ENCODE peak calls at places on chromosomes 6 and 20, in ten cellular contexts. One of them, this sample, is unnamed.

GRCh38 chr6:51182884-51183283 is 364.2 kb downstream of the TFAP2B start:
- DNase-seq in H1: no peak
- DNase-seq in GM12892: no peak
- DNase-seq in body of pancreas: no peak
- DNase-seq in A549: no peak
- DNase-seq in gastrocnemius medialis: no peak
- DNase-seq in adrenal gland: no peak
- DNase-seq in GM12891: no peak
- DNase-seq in uterus: no peak
- DNase-seq in heart left ventricle: no peak
- DNase-seq in this sample: no peak

GRCh38 chr6:137920331-137920730 is 53.3 kb downstream of the TNFAIP3 start:
- DNase-seq in H1: no peak
- DNase-seq in GM12892: no peak
- DNase-seq in body of pancreas: no peak
- DNase-seq in A549: no peak
- DNase-seq in gastrocnemius medialis: no peak
- DNase-seq in adrenal gland: no peak
- DNase-seq in GM12891: no peak
- DNase-seq in uterus: no peak
- DNase-seq in heart left ventricle: no peak
- DNase-seq in this sample: no peak

GRCh38 chr20:34403063-34403827 is 40.2 kb downstream of the ITCH start:
- DNase-seq in H1: no peak
- DNase-seq in GM12892: no peak
- DNase-seq in body of pancreas: no peak
- DNase-seq in A549: no peak
- DNase-seq in gastrocnemius medialis: no peak
- DNase-seq in adrenal gland: no peak
- DNase-seq in GM12891: no peak
- DNase-seq in uterus: no peak
- DNase-seq in heart left ventricle: no peak
- DNase-seq in this sample: no peak

GRCh38 chr6:158907931-158908330 is 88.8 kb upstream of the EZR start:
- DNase-seq in H1: no peak
- DNase-seq in GM12892: no peak
- DNase-seq in body of pancreas: no peak
- DNase-seq in A549: no peak
- DNase-seq in gastrocnemius medialis: no peak
- DNase-seq in adrenal gland: no peak
- DNase-seq in GM12891: no peak
- DNase-seq in uterus: no peak
- DNase-seq in heart left ventricle: no peak
- DNase-seq in this sample: peak; percentile 36

GRCh38 chr6:22250486-22250885 is 46.4 kb downstream of the PRL start:
- DNase-seq in H1: peak; percentile 56
- DNase-seq in GM12892: no peak
- DNase-seq in body of pancreas: no peak
- DNase-seq in A549: no peak
- DNase-seq in gastrocnemius medialis: no peak
- DNase-seq in adrenal gland: no peak
- DNase-seq in GM12891: no peak
- DNase-seq in uterus: no peak
- DNase-seq in heart left ventricle: no peak
- DNase-seq in this sample: no peak

GRCh38 chr20:10337291-10337690 is 96.7 kb downstream of the MKKS start:
- DNase-seq in H1: no peak
- DNase-seq in GM12892: no peak
- DNase-seq in body of pancreas: no peak
- DNase-seq in A549: no peak
- DNase-seq in gastrocnemius medialis: no peak
- DNase-seq in adrenal gland: no peak
- DNase-seq in GM12891: no peak
- DNase-seq in uterus: no peak
- DNase-seq in heart left ventricle: no peak
- DNase-seq in this sample: no peak

GRCh38 chr20:46145646-46146045 is 27.5 kb downstream of the CD40 start:
- DNase-seq in H1: no peak
- DNase-seq in GM12892: no peak
- DNase-seq in body of pancreas: no peak
- DNase-seq in A549: no peak
- DNase-seq in gastrocnemius medialis: no peak
- DNase-seq in adrenal gland: no peak
- DNase-seq in GM12891: no peak
- DNase-seq in uterus: no peak
- DNase-seq in heart left ventricle: no peak
- DNase-seq in this sample: no peak

GRCh38 chr20:63130654-63131577 is 85.0 kb downstream of the YTHDF1 start:
- DNase-seq in H1: no peak
- DNase-seq in GM12892: no peak
- DNase-seq in body of pancreas: peak; percentile 6
- DNase-seq in A549: no peak
- DNase-seq in gastrocnemius medialis: no peak
- DNase-seq in adrenal gland: no peak
- DNase-seq in GM12891: no peak
- DNase-seq in uterus: no peak
- DNase-seq in heart left ventricle: peak; percentile 9
- DNase-seq in this sample: no peak

GRCh38 chr6:100880149-100880900 is 804 bp downstream of the ASCC3 start:
- DNase-seq in H1: no peak
- DNase-seq in GM12892: no peak
- DNase-seq in body of pancreas: no peak
- DNase-seq in A549: no peak
- DNase-seq in gastrocnemius medialis: no peak
- DNase-seq in adrenal gland: no peak
- DNase-seq in GM12891: no peak
- DNase-seq in uterus: no peak
- DNase-seq in heart left ventricle: no peak
- DNase-seq in this sample: peak; percentile 54

GRCh38 chr6:16700202-16700997 is 60.9 kb downstream of the ATXN1 start:
- DNase-seq in H1: no peak
- DNase-seq in GM12892: no peak
- DNase-seq in body of pancreas: no peak
- DNase-seq in A549: no peak
- DNase-seq in gastrocnemius medialis: no peak
- DNase-seq in adrenal gland: no peak
- DNase-seq in GM12891: no peak
- DNase-seq in uterus: no peak
- DNase-seq in heart left ventricle: no peak
- DNase-seq in this sample: no peak

GRCh38 chr6:132167966-132168365 is 216.8 kb upstream of the CCN2 start:
- DNase-seq in H1: no peak
- DNase-seq in GM12892: no peak
- DNase-seq in body of pancreas: no peak
- DNase-seq in A549: no peak
- DNase-seq in gastrocnemius medialis: no peak
- DNase-seq in adrenal gland: no peak
- DNase-seq in GM12891: no peak
- DNase-seq in uterus: no peak
- DNase-seq in heart left ventricle: no peak
- DNase-seq in this sample: no peak

GRCh38 chr20:23146857-23147256 is 60.7 kb upstream of the CD93 start:
- DNase-seq in H1: no peak
- DNase-seq in GM12892: no peak
- DNase-seq in body of pancreas: no peak
- DNase-seq in A549: no peak
- DNase-seq in gastrocnemius medialis: no peak
- DNase-seq in adrenal gland: peak; percentile 13
- DNase-seq in GM12891: no peak
- DNase-seq in uterus: no peak
- DNase-seq in heart left ventricle: no peak
- DNase-seq in this sample: no peak

GRCh38 chr6:85033547-85033946 is 269.1 kb upstream of the TBX18 start:
- DNase-seq in H1: no peak
- DNase-seq in GM12892: no peak
- DNase-seq in body of pancreas: no peak
- DNase-seq in A549: no peak
- DNase-seq in gastrocnemius medialis: no peak
- DNase-seq in adrenal gland: no peak
- DNase-seq in GM12891: no peak
- DNase-seq in uterus: no peak
- DNase-seq in heart left ventricle: no peak
- DNase-seq in this sample: no peak

GRCh38 chr6:165426892-165427291 is 117.5 kb upstream of the C6orf118 start:
- DNase-seq in H1: no peak
- DNase-seq in GM12892: no peak
- DNase-seq in body of pancreas: no peak
- DNase-seq in A549: no peak
- DNase-seq in gastrocnemius medialis: no peak
- DNase-seq in adrenal gland: no peak
- DNase-seq in GM12891: no peak
- DNase-seq in uterus: no peak
- DNase-seq in heart left ventricle: no peak
- DNase-seq in this sample: no peak

GRCh38 chr6:43773981-43774775 is 4.2 kb downstream of the VEGFA start:
- DNase-seq in H1: no peak
- DNase-seq in GM12892: no peak
- DNase-seq in body of pancreas: no peak
- DNase-seq in A549: no peak
- DNase-seq in gastrocnemius medialis: peak; percentile 34
- DNase-seq in adrenal gland: no peak
- DNase-seq in GM12891: no peak
- DNase-seq in uterus: no peak
- DNase-seq in heart left ventricle: no peak
- DNase-seq in this sample: no peak
- TF ChIP-seq POLR2A in H1: no peak
- TF ChIP-seq POLR2A in GM12892: no peak
- TF ChIP-seq POLR2A in body of pancreas: no peak
- TF ChIP-seq POLR2A in A549: no peak
- TF ChIP-seq POLR2A in gastrocnemius medialis: no peak
- TF ChIP-seq POLR2A in adrenal gland: no peak
- TF ChIP-seq POLR2A in GM12891: no peak
- TF ChIP-seq POLR2A in uterus: no peak
- TF ChIP-seq POLR2A in heart left ventricle: no peak
- TF ChIP-seq POLR2A in this sample: no peak

DNA sequence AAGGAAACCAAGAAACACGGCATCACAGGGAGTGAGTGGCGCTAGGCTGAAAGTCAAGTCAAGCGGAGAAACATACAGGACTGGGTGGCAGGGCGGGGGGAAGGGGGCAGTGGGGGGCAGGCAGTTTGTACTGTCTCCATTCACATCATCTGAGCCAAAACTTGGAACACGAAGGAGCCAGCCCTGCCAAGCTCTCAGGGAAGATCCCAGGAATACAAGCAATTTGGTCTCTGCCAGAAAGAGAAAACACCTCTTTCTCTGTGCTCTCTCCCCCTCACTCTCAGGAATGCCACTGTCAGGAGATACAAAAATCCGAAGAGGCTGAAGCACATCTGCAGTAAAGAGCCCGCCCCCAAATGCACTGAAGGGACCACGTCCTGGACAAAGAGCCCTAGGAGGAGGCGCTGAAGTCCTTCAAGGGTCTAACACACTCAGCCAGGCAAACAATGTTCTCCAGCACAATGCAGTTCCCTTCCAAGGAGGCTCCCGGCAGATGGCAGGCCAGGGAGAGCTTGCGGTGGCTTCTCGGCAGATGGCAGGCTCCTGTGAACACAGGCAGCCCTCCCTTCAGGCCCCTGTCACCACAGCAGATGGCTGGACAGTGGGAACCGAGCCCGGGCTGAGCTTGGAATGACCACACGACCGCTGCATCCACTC is 90.0 kb downstream of the ATP9A start:
- DNase-seq in H1: no peak
- DNase-seq in GM12892: no peak
- DNase-seq in body of pancreas: no peak
- DNase-seq in A549: no peak
- DNase-seq in gastrocnemius medialis: no peak
- DNase-seq in adrenal gland: no peak
- DNase-seq in GM12891: no peak
- DNase-seq in uterus: no peak
- DNase-seq in heart left ventricle: no peak
- DNase-seq in this sample: peak; percentile 29
- TF ChIP-seq POLR2A in H1: no peak
- TF ChIP-seq POLR2A in GM12892: no peak
- TF ChIP-seq POLR2A in body of pancreas: no peak
- TF ChIP-seq POLR2A in A549: no peak
- TF ChIP-seq POLR2A in gastrocnemius medialis: no peak
- TF ChIP-seq POLR2A in adrenal gland: no peak
- TF ChIP-seq POLR2A in GM12891: no peak
- TF ChIP-seq POLR2A in uterus: no peak
- TF ChIP-seq POLR2A in heart left ventricle: no peak
- TF ChIP-seq POLR2A in this sample: no peak

DNA sequence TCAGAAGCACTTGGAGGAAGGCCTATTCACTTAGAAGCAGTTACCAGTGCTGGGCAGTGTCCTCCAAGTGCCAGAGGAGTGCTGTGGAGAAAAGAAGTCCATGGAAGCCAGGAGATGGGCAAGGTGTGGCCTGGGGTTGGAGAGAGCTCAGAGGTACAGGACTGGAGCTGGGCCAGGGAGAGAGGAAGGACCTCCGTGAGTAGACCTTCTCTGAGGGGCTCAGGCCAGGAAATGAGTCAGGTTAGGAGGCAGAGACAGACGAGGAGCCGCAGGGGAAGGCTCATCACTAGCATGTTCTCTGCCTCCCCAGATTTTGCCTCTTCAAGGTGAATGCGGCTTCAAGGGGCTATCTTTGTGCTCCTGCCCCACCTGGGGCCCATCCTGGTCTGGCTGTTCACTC is 389 bp downstream of the TSPO2 start:
- DNase-seq in H1: no peak
- DNase-seq in GM12892: no peak
- DNase-seq in body of pancreas: no peak
- DNase-seq in A549: no peak
- DNase-seq in gastrocnemius medialis: no peak
- DNase-seq in adrenal gland: no peak
- DNase-seq in GM12891: no peak
- DNase-seq in uterus: no peak
- DNase-seq in heart left ventricle: no peak
- DNase-seq in this sample: no peak
- TF ChIP-seq POLR2A in H1: no peak
- TF ChIP-seq POLR2A in GM12892: no peak
- TF ChIP-seq POLR2A in body of pancreas: no peak
- TF ChIP-seq POLR2A in A549: no peak
- TF ChIP-seq POLR2A in gastrocnemius medialis: no peak
- TF ChIP-seq POLR2A in adrenal gland: no peak
- TF ChIP-seq POLR2A in GM12891: no peak
- TF ChIP-seq POLR2A in uterus: no peak
- TF ChIP-seq POLR2A in heart left ventricle: no peak
- TF ChIP-seq POLR2A in this sample: no peak

DNA sequence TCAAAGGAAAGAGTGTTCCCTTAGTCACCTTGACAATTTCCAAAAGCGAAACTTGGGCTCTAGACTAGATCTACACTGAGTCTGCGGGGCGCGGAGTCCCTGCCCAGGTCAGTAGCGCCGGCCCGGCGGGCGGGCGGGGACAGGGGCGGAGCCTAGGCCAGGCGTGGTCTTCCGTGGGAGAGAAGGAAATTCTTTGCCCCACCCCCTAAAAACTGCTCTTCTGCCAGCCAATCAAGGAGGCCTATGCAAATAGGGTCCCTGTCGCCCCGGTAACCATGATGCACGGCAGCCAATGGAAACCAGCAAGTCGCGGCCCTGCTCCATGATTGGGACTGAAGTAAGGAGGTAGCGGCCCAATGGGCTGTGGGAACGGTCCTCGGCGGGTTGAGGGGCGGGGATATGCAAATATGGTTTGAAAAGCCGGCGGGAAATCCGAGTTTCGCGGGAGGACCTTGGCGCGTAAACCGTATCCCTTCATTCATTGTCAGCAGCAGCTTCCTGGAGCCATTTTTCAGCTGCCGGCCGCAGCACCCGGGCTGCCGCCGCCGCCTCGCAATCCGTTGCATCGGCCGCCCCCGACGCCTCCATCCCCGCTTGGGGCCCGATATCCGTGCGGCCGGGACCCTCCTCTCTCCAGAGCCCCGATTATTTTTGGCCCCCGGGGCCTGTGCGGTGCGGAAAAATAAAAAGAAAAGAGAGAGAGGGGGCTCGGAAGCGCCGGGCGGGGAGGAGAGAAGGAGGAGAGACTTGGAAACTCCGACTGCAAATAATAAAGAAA is at the start of gene E2F3:
- DNase-seq in H1: peak; percentile 95
- DNase-seq in GM12892: peak; percentile 95
- DNase-seq in body of pancreas: peak; percentile 100
- DNase-seq in A549: peak; percentile 97
- DNase-seq in gastrocnemius medialis: peak; percentile 100
- DNase-seq in adrenal gland: peak; percentile 100
- DNase-seq in GM12891: peak; percentile 94
- DNase-seq in uterus: peak; percentile 100
- DNase-seq in heart left ventricle: peak; percentile 100
- DNase-seq in this sample: peak; percentile 100
- TF ChIP-seq POLR2A in H1: peak; percentile 98
- TF ChIP-seq POLR2A in GM12892: peak; percentile 89
- TF ChIP-seq POLR2A in body of pancreas: peak; percentile 50
- TF ChIP-seq POLR2A in A549: peak; percentile 70
- TF ChIP-seq POLR2A in gastrocnemius medialis: peak; percentile 42
- TF ChIP-seq POLR2A in adrenal gland: peak; percentile 64
- TF ChIP-seq POLR2A in GM12891: peak; percentile 81
- TF ChIP-seq POLR2A in uterus: peak; percentile 47
- TF ChIP-seq POLR2A in heart left ventricle: no peak
- TF ChIP-seq POLR2A in this sample: peak; percentile 84